ENCODE peak calls at places on chromosome 21, in six cellular contexts. D, A, E, L, H and G are unnamed samples. For H3K27me3, the result is how much of the 10 kb centered on the place peaks cover.

GRCh38 chr21:36166705-36167104 is 10.1 kb downstream of the DOP1B start:
- DNase-seq in D (no peak), A (no peak), E (no peak), L (no peak), H (no peak), G (no peak)

GRCh38 chr21:37871121-37871862 is 45.0 kb downstream of the KCNJ6 start:
- DNase-seq in D (peak), A (no peak), E (no peak), L (no peak), H (peak), G (no peak)

GRCh38 chr21:14480601-14481000 is 65.5 kb downstream of the SAMSN1 start:
- DNase-seq in D (peak), A (no peak), E (no peak), L (no peak), H (no peak), G (no peak)

GRCh38 chr21:25963186-25963585 is 207.4 kb downstream of the APP start:
- DNase-seq in D (peak), A (no peak), E (no peak), L (no peak), H (no peak), G (no peak)

GRCh38 chr21:37074195-37074510 is 1.1 kb downstream of the TTC3 start:
- DNase-seq in D (no peak), A (no peak), E (no peak), L (no peak), H (no peak), G (no peak)

GRCh38 chr21:15534450-15534886 is 195.3 kb upstream of the USP25 start:
- DNase-seq in D (no peak), A (no peak), E (no peak), L (no peak), H (no peak), G (no peak)

GRCh38 chr21:27561116-27561515 is 594.2 kb upstream of the ADAMTS5 start:
- DNase-seq in D (peak), A (no peak), E (no peak), L (no peak), H (no peak), G (no peak)

GRCh38 chr21:36150192-36150711 is 6.4 kb upstream of the DOP1B start:
- DNase-seq in D (no peak), A (no peak), E (no peak), L (no peak), H (no peak), G (no peak)

GRCh38 chr21:32717851-32718316 is 9.9 kb downstream of the SYNJ1 start:
- DNase-seq in D (peak), A (no peak), E (no peak), L (no peak), H (no peak), G (no peak)

GRCh38 chr21:15221799-15222386 is 157.1 kb upstream of the NRIP1 start:
- DNase-seq in D (peak), A (peak), E (peak), L (no peak), H (peak), G (no peak)

GRCh38 chr21:25456672-25457071 is 150.6 kb downstream of the MRPL39 start:
- DNase-seq in D (peak), A (no peak), E (no peak), L (no peak), H (no peak), G (no peak)

GRCh38 chr21:39525129-39525528 is 73.4 kb downstream of the SH3BGR start:
- DNase-seq in D (no peak), A (no peak), E (no peak), L (peak), H (no peak), G (no peak)

GRCh38 chr21:16181024-16181423 is 451.2 kb downstream of the USP25 start:
- DNase-seq in D (no peak), A (no peak), E (no peak), L (no peak), H (no peak), G (no peak)

GRCh38 chr21:34035619-34036354 is 37.6 kb upstream of the MRPS6 start:
- DNase-seq in D (peak), A (no peak), E (no peak), L (no peak), H (no peak), G (no peak)

GRCh38 chr21:35611752-35612151 is 448.6 kb downstream of the SETD4 start:
- DNase-seq in D (peak), A (no peak), E (no peak), L (no peak), H (no peak), G (no peak)

GRCh38 chr21:38244885-38245869 is 11.6 kb upstream of the KCNJ15 start:
- DNase-seq in D (peak), A (no peak), E (no peak), L (no peak), H (peak), G (no peak)

GRCh38 chr21:31284797-31285397 is 59.2 kb downstream of the TIAM1 start:
- DNase-seq in D (peak), A (no peak), E (no peak), L (no peak), H (no peak), G (no peak)

GRCh38 chr21:38384675-38385074 is 113.6 kb downstream of the ERG start:
- DNase-seq in D (no peak), A (no peak), E (no peak), L (peak), H (no peak), G (no peak)

GRCh38 chr21:35579520-35580293 is 480.6 kb downstream of the SETD4 start:
- DNase-seq in D (peak), A (no peak), E (no peak), L (no peak), H (no peak), G (no peak)

GRCh38 chr21:27582246-27582945 is 615.5 kb upstream of the ADAMTS5 start:
- DNase-seq in D (peak), A (no peak), E (no peak), L (no peak), H (no peak), G (no peak)

GRCh38 chr21:25687787-25688186 is 46.9 kb downstream of the ATP5PF start:
- DNase-seq in D (no peak), A (no peak), E (no peak), L (no peak), H (no peak), G (no peak)

GRCh38 chr21:15241997-15242767 is 177.4 kb upstream of the NRIP1 start:
- DNase-seq in D (peak), A (no peak), E (no peak), L (no peak), H (no peak), G (no peak)

GRCh38 chr21:34184232-34184631 is 110.9 kb downstream of the MRPS6 start:
- DNase-seq in D (no peak), A (no peak), E (no peak), L (no peak), H (no peak), G (no peak)

GRCh38 chr21:43208561-43209332 is 39.9 kb downstream of the CRYAA start:
- DNase-seq in D (no peak), A (no peak), E (no peak), L (no peak), H (no peak), G (no peak)

GRCh38 chr21:37455504-37455911 is 88.9 kb downstream of the DYRK1A start:
- DNase-seq in D (no peak), A (no peak), E (no peak), L (no peak), H (no peak), G (no peak)

GRCh38 chr21:21146587-21147373 is 148.6 kb downstream of the NCAM2 start:
- DNase-seq in D (no peak), A (no peak), E (no peak), L (no peak), H (no peak), G (no peak)

GRCh38 chr21:34702341-34702807 is 33.6 kb downstream of the CLIC6 start:
- DNase-seq in D (peak), A (no peak), E (no peak), L (no peak), H (peak), G (no peak)

GRCh38 chr21:31176725-31177124 is 138.4 kb upstream of the KRTAP19-8 start:
- DNase-seq in D (no peak), A (no peak), E (no peak), L (no peak), H (no peak), G (no peak)

GRCh38 chr21:37408464-37409193 is 42.1 kb downstream of the DYRK1A start:
- DNase-seq in D (no peak), A (no peak), E (no peak), L (no peak), H (no peak), G (no peak)

GRCh38 chr21:14947613-14948160 is 117.1 kb downstream of the NRIP1 start:
- DNase-seq in D (no peak), A (no peak), E (no peak), L (no peak), H (no peak), G (peak)

GRCh38 chr21:27306821-27307746 is 340.2 kb upstream of the ADAMTS5 start:
- DNase-seq in D (no peak), A (no peak), E (no peak), L (no peak), H (no peak), G (no peak)

GRCh38 chr21:26939532-26940181 is 27.2 kb downstream of the ADAMTS5 start:
- DNase-seq in D (peak), A (no peak), E (no peak), L (no peak), H (no peak), G (no peak)

GRCh38 chr21:32186843-32187242 is 92.0 kb downstream of the MIS18A start:
- DNase-seq in D (no peak), A (no peak), E (no peak), L (peak), H (no peak), G (no peak)

GRCh38 chr21:29313662-29314408 is 15.1 kb downstream of the BACH1 start:
- DNase-seq in D (no peak), A (no peak), E (no peak), L (no peak), H (no peak), G (no peak)

GRCh38 chr21:26469789-26470188 is 103.3 kb downstream of the CYYR1 start:
- DNase-seq in D (peak), A (no peak), E (no peak), L (no peak), H (no peak), G (no peak)

GRCh38 chr21:32705139-32705538 is 22.7 kb downstream of the SYNJ1 start:
- DNase-seq in D (no peak), A (no peak), E (no peak), L (no peak), H (no peak), G (no peak)

GRCh38 chr21:43268086-43268803 is 99.4 kb downstream of the CRYAA start:
- DNase-seq in D (no peak), A (no peak), E (no peak), L (no peak), H (no peak), G (no peak)

GRCh38 chr21:39103689-39104088 is 79.6 kb downstream of the PSMG1 start:
- DNase-seq in D (no peak), A (no peak), E (no peak), L (no peak), H (no peak), G (no peak)

GRCh38 chr21:46253610-46254124 is 25.1 kb upstream of the LSS start:
- DNase-seq in D (no peak), A (no peak), E (peak), L (no peak), H (no peak), G (no peak)

GRCh38 chr21:46255758-46256337 is 27.3 kb upstream of the LSS start:
- DNase-seq in D (no peak), A (no peak), E (no peak), L (no peak), H (no peak), G (no peak)

GRCh38 chr21:46255166-46255565 is 26.6 kb upstream of the LSS start:
- DNase-seq in D (no peak), A (no peak), E (no peak), L (no peak), H (no peak), G (no peak)

GRCh38 chr21:46254208-46254975 is 25.8 kb upstream of the LSS start:
- DNase-seq in D (no peak), A (no peak), E (no peak), L (no peak), H (no peak), G (no peak)

DNA sequence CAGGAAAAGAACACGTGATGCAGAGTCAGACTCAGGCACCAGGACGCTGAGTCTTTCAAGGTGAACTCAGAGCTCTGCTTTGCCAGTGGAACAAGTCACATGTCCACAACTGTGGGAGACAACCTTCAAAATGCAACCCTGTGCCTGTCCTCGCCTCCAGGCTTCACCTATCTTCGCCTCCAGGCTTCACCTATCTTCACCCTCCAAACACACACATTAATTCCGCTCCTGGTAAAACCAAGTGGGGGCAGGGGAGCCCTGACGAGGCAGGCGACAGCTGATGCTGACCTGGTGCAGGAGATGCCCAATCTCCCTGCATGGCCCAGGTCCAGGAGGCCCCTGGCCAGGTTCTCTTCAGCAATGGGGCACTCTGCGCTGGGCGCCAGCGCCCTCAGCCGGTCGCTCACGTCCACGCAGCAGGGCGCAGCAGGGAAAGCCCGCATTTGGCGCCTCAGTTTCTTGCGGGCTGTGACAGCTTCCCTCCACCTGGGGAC is 28.0 kb upstream of the LSS start:
- DNase-seq in D (no peak), A (no peak), E (no peak), L (no peak), H (no peak), G (no peak)
- TF ChIP-seq CTCF in D (no peak), A (no peak), E (no peak), L (no peak), H (no peak), G (no peak)

GRCh38 chr21:45612096-45613019 is 31.2 kb upstream of the PCBP3 start:
- DNase-seq in D (no peak), A (no peak), E (no peak), L (no peak), H (peak), G (peak)

GRCh38 chr21:45617021-45617930 is 26.2 kb upstream of the PCBP3 start:
- DNase-seq in D (no peak), A (no peak), E (peak), L (no peak), H (no peak), G (peak)

GRCh38 chr21:45613396-45613795 is 30.1 kb upstream of the PCBP3 start:
- DNase-seq in D (no peak), A (no peak), E (no peak), L (no peak), H (no peak), G (peak)

GRCh38 chr21:45613881-45614280 is 29.6 kb upstream of the PCBP3 start:
- DNase-seq in D (no peak), A (no peak), E (no peak), L (no peak), H (no peak), G (peak)

GRCh38 chr21:45615145-45615711 is 28.3 kb upstream of the PCBP3 start:
- DNase-seq in D (no peak), A (no peak), E (no peak), L (no peak), H (no peak), G (no peak)
- H3K27me3 ChIP-seq in D (under half), A (under half), E (under half), L (under half), H (under half), G (under half)

GRCh38 chr21:44618504-44618903 is 6.6 kb downstream of the KRTAP10-8 start:
- DNase-seq in D (no peak), A (no peak), E (no peak), L (peak), H (no peak), G (no peak)

GRCh38 chr21:44615881-44616590 is 4.2 kb downstream of the KRTAP10-8 start:
- DNase-seq in D (no peak), A (no peak), E (no peak), L (peak), H (no peak), G (no peak)

GRCh38 chr21:44615466-44615865 is 3.6 kb downstream of the KRTAP10-8 start:
- DNase-seq in D (no peak), A (no peak), E (no peak), L (no peak), H (no peak), G (no peak)

GRCh38 chr21:44616591-44616926 is 4.7 kb downstream of the KRTAP10-8 start:
- DNase-seq in D (no peak), A (no peak), E (no peak), L (peak), H (no peak), G (no peak)

DNA sequence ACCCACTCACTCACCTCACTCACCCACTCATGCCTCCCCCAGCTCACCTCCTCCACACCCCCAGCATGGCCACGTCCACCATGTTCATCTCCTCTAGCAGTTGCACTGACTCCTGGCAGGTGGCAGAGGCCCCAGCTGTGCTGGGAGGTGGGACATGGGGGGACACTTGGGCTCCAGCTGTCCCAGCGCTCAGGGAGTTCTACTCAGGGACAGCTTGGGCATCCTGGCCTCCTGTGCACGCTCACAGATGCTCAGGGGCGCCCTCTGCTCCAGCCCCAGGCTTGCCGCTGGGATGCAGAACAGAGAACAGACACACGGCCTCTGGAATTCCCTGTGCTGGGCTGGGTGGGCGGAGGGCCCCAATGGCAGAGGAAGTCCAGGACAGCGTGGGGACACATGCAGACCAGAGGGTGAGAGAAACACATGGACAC is 5.2 kb downstream of the KRTAP10-8 start:
- DNase-seq in D (no peak), A (no peak), E (no peak), L (peak), H (no peak), G (no peak)
- TF ChIP-seq CTCF in D (no peak), A (no peak), E (no peak), L (no peak), H (no peak), G (no peak)

DNA sequence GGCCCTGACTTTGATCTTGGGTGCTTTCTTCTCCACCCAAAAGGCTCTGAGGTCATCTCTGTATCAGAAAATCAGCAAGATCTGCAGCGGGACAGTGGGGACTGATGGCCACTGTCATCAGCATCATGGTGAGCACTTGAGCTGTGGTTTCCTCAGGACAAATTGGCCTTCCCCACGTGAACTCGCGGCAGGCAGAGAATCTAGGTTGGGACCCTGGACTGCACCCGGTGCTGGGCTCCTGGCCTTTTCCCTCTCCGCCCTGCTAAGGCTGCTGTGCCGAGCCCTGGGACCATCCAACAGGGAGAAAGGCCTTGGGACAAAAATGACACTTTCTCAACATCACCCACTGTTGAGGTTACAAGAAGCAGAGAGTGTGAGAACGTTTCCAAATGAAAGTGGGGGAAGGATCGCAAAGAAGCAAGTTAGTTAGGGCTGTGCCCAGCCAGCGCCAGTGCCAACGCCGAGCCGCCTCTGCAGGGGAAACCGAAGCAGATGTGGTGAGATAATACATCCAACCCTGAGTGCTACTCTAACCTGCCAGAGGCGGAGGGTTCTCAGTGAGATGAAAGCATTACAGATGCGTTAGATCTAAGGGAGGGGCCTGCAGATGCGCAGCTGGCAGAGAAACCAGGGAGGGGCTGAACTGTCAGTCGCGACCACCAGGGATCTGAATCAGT is 9.1 kb upstream of the UMODL1 start:
- DNase-seq in D (no peak), A (no peak), E (no peak), L (no peak), H (no peak), G (no peak)
- H3K27me3 ChIP-seq in D (under half), A (under half), E (under half), L (under half), H (under half), G (under half)

DNA sequence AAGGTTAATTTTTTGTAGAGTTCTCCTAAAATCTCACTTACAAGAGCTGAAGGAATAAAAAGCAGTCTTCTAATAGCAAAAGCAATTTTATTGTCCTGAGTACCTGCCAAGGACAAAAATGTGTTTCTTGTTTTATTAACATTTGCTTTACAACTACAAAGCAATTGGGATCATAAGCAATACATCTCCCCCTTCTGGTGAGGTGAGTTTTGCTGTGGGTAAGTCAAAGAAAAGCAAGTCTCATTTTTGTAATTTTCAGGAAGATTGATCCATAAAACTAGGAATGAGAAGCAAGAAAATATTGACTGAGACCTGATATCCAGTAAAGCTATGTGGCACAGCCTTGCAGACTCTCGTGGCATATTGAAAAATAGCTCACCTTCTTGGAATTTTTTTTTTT is 2162.7 kb downstream of the NCAM2 start:
- DNase-seq in D (no peak), A (no peak), E (no peak), L (no peak), H (no peak), G (no peak)
- TF ChIP-seq CTCF in D (no peak), A (no peak), E (no peak), L (no peak), H (no peak), G (no peak)